ENCODE peak calls at places on chromosomes 5 and 9, in four cellular contexts. E is effector memory CD4-positive, alpha-beta T cell; R is WERI-Rb-1; W is CD8-positive, alpha-beta memory T cell. B is an unnamed sample.
A peak's percentile ranks its signal among the peaks of the same experiment; 100 is the strongest.

GRCh38 chr5:1311443-1312055 is 16.7 kb upstream of the TERT start:
- DNase-seq in E (no peak), R (peak; percentile 4), W (peak; percentile 40), B (no peak)

GRCh38 chr9:34825780-34826179 is 115.8 kb upstream of the CCL21 start:
- DNase-seq in E (no peak), R (no peak), W (no peak), B (no peak)

GRCh38 chr5:111781200-111781599 is 24.2 kb upstream of the NREP start:
- DNase-seq in E (no peak), R (no peak), W (no peak), B (no peak)

GRCh38 chr5:127567026-127567768 is 49.8 kb downstream of the PRRC1 start:
- DNase-seq in E (no peak), R (no peak), W (no peak), B (no peak)

GRCh38 chr5:167030500-167031120 is 1260.8 kb upstream of the WWC1 start:
- DNase-seq in E (no peak), R (peak; percentile 58), W (no peak), B (no peak)

GRCh38 chr9:109381011-109381729 is 60.3 kb upstream of the EPB41L4B start:
- DNase-seq in E (no peak), R (no peak), W (no peak), B (no peak)

GRCh38 chr5:125294844-125295243 is 548.4 kb upstream of the ZNF608 start:
- DNase-seq in E (no peak), R (no peak), W (no peak), B (no peak)

GRCh38 chr9:21681641-21682040 is 120.8 kb upstream of the MTAP start:
- DNase-seq in E (no peak), R (no peak), W (no peak), B (no peak)

GRCh38 chr5:135443329-135443960 is 3.7 kb downstream of the DCANP1 start:
- DNase-seq in E (no peak), R (peak; percentile 17), W (no peak), B (no peak)

GRCh38 chr5:135874461-135874860 is 21.2 kb downstream of the IL9 start:
- DNase-seq in E (no peak), R (no peak), W (no peak), B (no peak)

GRCh38 chr5:65121880-65122436 is 353.2 kb downstream of the CWC27 start:
- DNase-seq in E (no peak), R (no peak), W (no peak), B (no peak)

GRCh38 chr9:97502222-97502983 is 937 bp downstream of the TMOD1 start:
- DNase-seq in E (no peak), R (no peak), W (no peak), B (no peak)

GRCh38 chr5:27854243-27854852 is 816.0 kb upstream of the CDH9 start:
- DNase-seq in E (no peak), R (no peak), W (no peak), B (no peak)

GRCh38 chr9:136339173-136339957 is 12.0 kb downstream of the GPSM1 start:
- DNase-seq in E (no peak), R (peak; percentile 89), W (no peak), B (no peak)

GRCh38 chr9:117136461-117136860 is 278.4 kb downstream of the ASTN2 start:
- DNase-seq in E (no peak), R (no peak), W (no peak), B (no peak)

GRCh38 chr9:81113408-81114124 is 575.8 kb downstream of the TLE1 start:
- DNase-seq in E (no peak), R (no peak), W (no peak), B (no peak)

GRCh38 chr5:58246521-58246944 is 213.4 kb downstream of the PLK2 start:
- DNase-seq in E (no peak), R (no peak), W (no peak), B (no peak)

GRCh38 chr5:75368391-75368790 is 31.4 kb downstream of the HMGCR start:
- DNase-seq in E (no peak), R (no peak), W (no peak), B (no peak)

GRCh38 chr9:95409650-95410426 is 92.3 kb upstream of the FANCC start:
- DNase-seq in E (no peak), R (no peak), W (no peak), B (no peak)

GRCh38 chr9:98430535-98430934 is 175.1 kb upstream of the TBC1D2 start:
- DNase-seq in E (no peak), R (peak; percentile 61), W (no peak), B (no peak)

GRCh38 chr5:113518884-113519283 is 5.4 kb downstream of the YTHDC2 start:
- DNase-seq in E (no peak), R (no peak), W (no peak), B (no peak)

GRCh38 chr9:121631978-121632418 is 19.4 kb upstream of the DAB2IP start:
- DNase-seq in E (no peak), R (no peak), W (no peak), B (no peak)

GRCh38 chr5:55062039-55062779 is 38.2 kb downstream of the GZMK start:
- DNase-seq in E (peak; percentile 3), R (no peak), W (peak; percentile 72), B (no peak)

GRCh38 chr5:151617841-151618710 is 26.9 kb upstream of the FAT2 start:
- DNase-seq in E (no peak), R (no peak), W (no peak), B (no peak)

GRCh38 chr9:4301971-4302427 is 2.1 kb upstream of the GLIS3 start:
- DNase-seq in E (no peak), R (no peak), W (no peak), B (no peak)

GRCh38 chr5:61301345-61301744 is 30.7 kb upstream of the ZSWIM6 start:
- DNase-seq in E (no peak), R (no peak), W (no peak), B (no peak)

GRCh38 chr5:177604656-177605055 is 4.7 kb downstream of the B4GALT7 start:
- DNase-seq in E (no peak), R (no peak), W (no peak), B (no peak)

GRCh38 chr9:108972186-108972585 is 38.0 kb downstream of the ABITRAM start:
- DNase-seq in E (no peak), R (peak; percentile 41), W (no peak), B (no peak)

DNA sequence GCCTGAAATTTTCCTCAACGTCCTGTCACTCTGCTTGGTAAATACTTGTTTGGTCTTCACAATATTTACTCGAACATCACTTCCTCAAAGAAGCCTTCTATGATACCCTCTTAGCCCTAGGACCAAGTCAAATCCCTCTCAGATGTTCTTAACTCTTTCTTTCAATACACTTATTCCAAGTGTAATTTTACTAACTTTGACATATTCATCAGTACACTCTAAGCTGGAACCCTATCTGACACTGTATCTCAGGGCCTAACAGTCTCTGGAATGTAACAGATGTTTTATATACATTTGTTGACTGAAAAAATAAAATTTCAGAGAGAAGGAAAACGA is 19.6 kb downstream of the SIL1 start:
- DNase-seq in E (no peak), R (no peak), W (no peak), B (no peak)
- H3K27ac ChIP-seq in E (no peak overlapping the region), R (no peak overlapping the region), W (no peak overlapping the region), B (no peak overlapping the region)

DNA sequence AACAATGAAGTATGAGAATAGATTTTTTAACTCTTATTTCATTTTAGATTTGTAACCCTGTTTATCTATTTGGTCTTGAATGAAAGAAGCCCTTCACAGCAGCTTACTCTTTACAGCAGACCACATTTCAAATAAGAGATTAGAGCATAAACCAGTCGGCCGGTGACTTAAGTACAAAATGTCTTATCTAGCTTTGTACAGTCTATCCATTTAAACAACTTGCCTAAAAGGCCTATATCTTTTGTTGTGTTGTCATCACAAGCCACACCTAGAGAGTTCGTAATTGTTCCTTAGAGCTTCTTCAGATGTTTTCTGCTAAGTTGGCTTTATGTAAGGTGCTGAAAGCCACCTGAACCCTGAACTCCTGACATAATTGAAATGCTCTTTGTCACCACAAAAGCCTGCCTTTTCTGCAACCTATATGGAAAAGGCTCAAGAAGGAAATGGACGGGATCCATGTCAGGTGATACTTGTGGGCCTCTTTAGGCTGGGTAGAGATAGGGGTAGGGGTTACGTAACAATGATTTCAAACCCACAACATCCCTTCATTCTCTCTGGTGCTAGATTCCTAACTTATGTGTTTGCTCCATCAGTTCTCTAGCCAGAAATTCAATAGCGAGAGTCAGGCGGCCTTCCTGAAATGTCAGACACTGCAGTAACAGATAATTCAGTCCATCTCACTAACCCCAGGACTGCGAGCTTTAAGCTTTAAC is 162.6 kb downstream of the CD180 start:
- DNase-seq in E (no peak), R (no peak), W (no peak), B (no peak)
- H3K27ac ChIP-seq in E (no peak overlapping the region), R (no peak overlapping the region), W (no peak overlapping the region), B (no peak overlapping the region)

GRCh38 chr5:150355791-150356190 is 1.7 kb upstream of the TCOF1 start:
- DNase-seq in E (no peak), R (no peak), W (no peak), B (no peak)

GRCh38 chr5:150357326-150358260 is at the start of gene TCOF1:
- DNase-seq in E (peak; percentile 94), R (peak; percentile 98), W (peak; percentile 97), B (peak; percentile 96)

GRCh38 chr5:150361301-150361700 is 3.8 kb downstream of the TCOF1 start:
- DNase-seq in E (no peak), R (no peak), W (no peak), B (no peak)

GRCh38 chr5:150356575-150357284 is 767 bp upstream of the TCOF1 start:
- DNase-seq in E (no peak), R (no peak), W (no peak), B (no peak)

DNA sequence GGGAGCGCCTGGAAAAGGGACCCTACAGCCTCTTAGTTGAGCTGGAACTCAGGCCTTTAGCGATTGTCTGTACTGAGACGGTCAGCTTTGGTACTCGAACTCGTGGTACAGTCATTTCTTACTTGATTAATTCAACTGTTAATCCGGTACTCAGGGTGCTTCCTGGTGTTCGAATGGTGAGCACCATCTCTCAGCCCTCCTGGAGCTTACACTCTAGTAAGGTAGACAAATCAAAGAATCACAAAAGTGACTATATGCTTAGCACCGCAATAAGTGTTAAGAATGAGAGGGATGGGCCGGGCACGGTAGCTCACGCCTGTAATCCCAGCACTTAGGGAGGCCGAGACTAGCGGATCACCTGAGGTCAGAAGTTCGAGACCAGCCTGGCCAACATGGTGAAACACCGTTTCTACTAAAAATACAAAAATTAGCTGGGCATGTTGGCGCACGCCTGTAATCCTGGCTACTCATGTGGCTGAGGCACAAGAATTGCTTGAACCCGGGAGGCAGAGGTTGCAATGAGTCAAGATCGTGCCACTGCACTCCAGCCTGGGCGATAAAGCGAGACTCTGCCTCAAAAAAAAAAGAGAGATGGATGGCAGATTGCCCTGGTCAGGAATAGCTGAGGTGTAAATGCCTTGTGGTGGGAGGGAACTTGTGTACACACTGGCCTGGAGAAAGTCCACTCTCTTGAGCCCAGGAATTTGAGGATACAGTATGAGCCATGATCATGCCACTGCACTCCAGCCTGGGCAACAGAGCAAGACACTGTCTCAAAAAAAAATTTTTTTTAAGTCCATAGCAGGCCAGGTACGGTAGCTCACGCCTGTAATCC is 981 bp downstream of the TCOF1 start:
- DNase-seq in E (no peak), R (no peak), W (no peak), B (no peak)
- H3K27ac ChIP-seq in E (peak overlapping the region; percentile 56), R (peak overlapping the region; percentile 90), W (peak overlapping the region; percentile 78), B (no peak overlapping the region)

DNA sequence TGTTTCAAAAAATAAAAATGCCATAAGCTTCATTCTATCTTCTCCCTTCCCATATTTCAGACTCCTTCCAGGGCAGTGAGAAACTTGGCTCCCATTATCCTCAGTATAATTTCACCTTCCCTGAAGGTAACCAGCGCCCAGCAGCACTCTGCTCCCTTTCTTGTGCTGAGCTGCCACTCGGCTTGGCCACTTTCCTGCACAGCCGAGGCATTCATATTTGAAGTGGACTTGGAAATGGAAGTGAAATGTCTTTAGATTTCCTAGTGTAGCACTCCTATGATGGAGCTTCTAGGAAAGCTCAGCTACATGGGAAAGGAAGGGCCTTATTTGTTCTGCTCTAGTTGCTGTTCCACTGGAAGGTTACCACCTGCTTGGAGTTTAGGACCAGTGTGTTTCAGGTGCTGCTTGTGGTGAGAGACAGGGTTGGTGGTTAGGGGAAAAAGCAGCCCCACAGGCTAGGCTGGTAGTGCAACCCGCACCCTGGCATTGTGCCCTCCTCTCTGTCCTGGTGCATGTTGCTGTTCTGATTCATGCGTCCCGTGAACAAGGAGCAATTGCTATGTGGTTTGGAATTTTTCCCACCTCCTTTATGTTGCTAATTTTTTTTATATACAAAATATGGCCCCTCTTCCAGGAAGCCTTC is 53.8 kb downstream of the RAD23B start:
- DNase-seq in E (no peak), R (no peak), W (no peak), B (no peak)
- H3K27ac ChIP-seq in E (no peak overlapping the region), R (no peak overlapping the region), W (no peak overlapping the region), B (no peak overlapping the region)

B was measured in caudate nucleus.